ENCODE peak calls at places on chromosomes 5 and 9, in seven cellular contexts. A is Peyer's patch, Z is GM12878, C is heart left ventricle, K is stomach, Y is cardiac muscle cell, U is prostate gland. G is an unnamed sample. For H3K4me1 and H3K27me3, the result is how much of the 10 kb centered on the place peaks cover.

GRCh38 chr9:132797861-132798659 is 80.0 kb downstream of the AK8 start:
- DNase-seq in A (no peak), Z (no peak), C (no peak), K (no peak), Y (peak), U (no peak), G (peak)

GRCh38 chr5:108696951-108697715 is 50.6 kb upstream of the FER start:
- DNase-seq in A (no peak), Z (no peak), C (no peak), K (no peak), Y (no peak), U (no peak), G (no peak)

GRCh38 chr5:556909-557441 is 32.7 kb upstream of the SLC9A3 start:
- DNase-seq in A (no peak), Z (no peak), C (peak), K (peak), Y (no peak), U (no peak), G (no peak)

GRCh38 chr9:21558627-21559401 is 76.7 kb upstream of the IFNE start:
- DNase-seq in A (no peak), Z (no peak), C (no peak), K (peak), Y (peak), U (no peak), G (no peak)

GRCh38 chr5:133818031-133818431 is 150.4 kb downstream of the C5orf15 start:
- DNase-seq in A (no peak), Z (no peak), C (peak), K (peak), Y (peak), U (peak), G (peak)

GRCh38 chr5:151094861-151095260 is 14.0 kb upstream of the TNIP1 start:
- DNase-seq in A (no peak), Z (no peak), C (no peak), K (no peak), Y (peak), U (no peak), G (no peak)

GRCh38 chr9:2576631-2577030 is 45.0 kb upstream of the VLDLR start:
- DNase-seq in A (no peak), Z (no peak), C (no peak), K (no peak), Y (peak), U (no peak), G (no peak)

GRCh38 chr9:122464633-122465567 is 12.8 kb downstream of the OR1J1 start:
- DNase-seq in A (peak), Z (peak), C (peak), K (peak), Y (peak), U (peak), G (peak)

GRCh38 chr9:133528887-133529262 is 4.1 kb upstream of the MYMK start:
- DNase-seq in A (no peak), Z (no peak), C (no peak), K (no peak), Y (no peak), U (no peak), G (no peak)

GRCh38 chr9:117273612-117274011 is 141.2 kb downstream of the ASTN2 start:
- DNase-seq in A (no peak), Z (no peak), C (no peak), K (no peak), Y (no peak), U (no peak), G (no peak)

GRCh38 chr5:87190687-87191086 is 77.0 kb upstream of the RASA1 start:
- DNase-seq in A (no peak), Z (no peak), C (no peak), K (no peak), Y (no peak), U (no peak), G (no peak)

GRCh38 chr5:177397875-177398390 is 2.5 kb downstream of the PFN3 start:
- DNase-seq in A (no peak), Z (no peak), C (no peak), K (no peak), Y (no peak), U (no peak), G (no peak)

GRCh38 chr5:86232246-86232645 is 385.5 kb upstream of the COX7C start:
- DNase-seq in A (no peak), Z (no peak), C (no peak), K (no peak), Y (no peak), U (no peak), G (no peak)

GRCh38 chr5:141871870-141872269 is 6.3 kb downstream of the PCDH1 start:
- DNase-seq in A (no peak), Z (no peak), C (no peak), K (no peak), Y (no peak), U (no peak), G (no peak)

GRCh38 chr5:78753093-78753531 is 104.5 kb upstream of the LHFPL2 start:
- DNase-seq in A (no peak), Z (no peak), C (no peak), K (no peak), Y (no peak), U (no peak), G (peak)

GRCh38 chr5:146560205-146560812 is 44.3 kb upstream of the GPR151 start:
- DNase-seq in A (no peak), Z (no peak), C (no peak), K (no peak), Y (peak), U (no peak), G (no peak)

GRCh38 chr5:118924006-118924389 is 64.3 kb downstream of the DTWD2 start:
- DNase-seq in A (no peak), Z (no peak), C (no peak), K (no peak), Y (no peak), U (no peak), G (no peak)

GRCh38 chr9:128084746-128085145 is 16.7 kb downstream of the SLC25A25 start:
- DNase-seq in A (no peak), Z (no peak), C (no peak), K (no peak), Y (no peak), U (no peak), G (no peak)

GRCh38 chr9:30329441-30329840 is 2055.0 kb upstream of the ACO1 start:
- DNase-seq in A (no peak), Z (no peak), C (no peak), K (no peak), Y (no peak), U (no peak), G (no peak)

GRCh38 chr9:81479573-81479972 is 209.8 kb downstream of the TLE1 start:
- DNase-seq in A (no peak), Z (no peak), C (no peak), K (no peak), Y (no peak), U (no peak), G (no peak)

DNA sequence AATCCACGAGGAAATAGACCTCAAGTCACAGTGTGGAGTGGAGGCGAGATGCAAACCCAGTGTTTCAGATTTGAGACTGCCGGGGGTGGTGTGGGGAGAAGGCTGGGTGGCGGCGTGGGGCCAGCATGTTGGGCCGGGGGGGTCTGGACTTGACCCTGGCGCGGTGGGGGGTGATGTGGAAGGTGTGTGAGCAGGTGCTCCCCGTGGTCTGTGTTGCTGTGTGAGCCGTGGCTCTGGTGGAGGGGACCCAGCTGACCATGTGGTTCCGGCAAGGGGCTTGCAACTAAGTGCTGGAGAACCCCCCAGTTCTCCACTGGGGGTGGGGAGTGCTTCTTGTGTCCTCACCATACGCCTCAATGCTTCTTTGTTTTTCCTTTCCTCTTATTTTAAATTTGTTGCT is 25.8 kb downstream of the PRRC2B start:
- DNase-seq in A (no peak), Z (no peak), C (no peak), K (no peak), Y (no peak), U (no peak), G (no peak)
- H3K4me1 ChIP-seq in A (under half), Z (under half), C (half or more), K (half or more), Y (half or more), U (half or more), G (under half)

DNA sequence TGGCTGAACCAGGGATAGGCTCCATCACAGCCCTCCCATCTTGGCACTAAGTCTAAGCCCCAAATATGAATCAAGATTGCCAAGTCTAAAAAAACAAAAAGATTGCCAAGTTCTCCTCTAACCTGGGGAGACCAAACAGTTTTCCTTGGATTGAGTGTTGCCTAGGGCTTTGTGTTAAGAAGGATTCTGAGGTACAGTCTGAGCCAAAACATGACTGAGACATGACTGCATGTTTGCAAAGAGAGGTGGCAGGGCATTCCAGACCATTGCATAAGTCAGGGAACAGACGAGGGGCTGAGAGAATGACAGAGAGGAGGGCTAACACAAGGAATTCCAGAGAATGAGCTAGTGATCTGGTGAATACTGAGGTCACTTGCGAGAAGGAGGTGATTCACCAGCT is 11.4 kb downstream of the LAMC3 start:
- DNase-seq in A (no peak), Z (no peak), C (no peak), K (no peak), Y (peak), U (no peak), G (peak)
- H3K27ac ChIP-seq in A (no peak), Z (no peak), C (no peak), K (peak), Y (no peak), U (peak), G (no peak)

GRCh38 chr5:149274964-149275363 is 3.3 kb downstream of the AFAP1L1 start:
- DNase-seq in A (no peak), Z (no peak), C (no peak), K (no peak), Y (no peak), U (no peak), G (no peak)
- H3K27me3 ChIP-seq in A (under half), Z (under half), C (under half), K (under half), Y (under half), U (under half), G (under half)

DNA sequence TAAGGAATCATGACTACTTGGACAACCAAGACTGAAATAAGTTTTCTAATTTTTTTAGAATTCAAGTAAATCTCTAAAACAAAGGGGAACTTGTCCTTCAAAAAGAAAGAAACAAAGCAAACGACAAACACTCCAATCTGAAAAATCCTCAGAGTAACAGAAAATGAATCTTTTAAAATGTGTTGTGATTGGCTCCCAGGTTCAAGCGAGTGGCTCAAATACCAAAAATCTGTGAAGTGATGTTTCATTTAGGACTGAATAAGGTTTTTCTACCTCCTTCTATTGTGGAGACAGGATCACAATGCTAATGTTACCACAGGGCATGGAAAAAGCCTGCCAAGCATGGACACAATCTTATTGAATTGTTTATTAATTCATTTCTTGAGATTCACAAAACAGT is 415.7 kb downstream of the RAB3C start:
- DNase-seq in A (no peak), Z (no peak), C (no peak), K (no peak), Y (no peak), U (no peak), G (no peak)
- H3K4me1 ChIP-seq in A (under half), Z (under half), C (under half), K (under half), Y (under half), U (under half), G (under half)

GRCh38 chr9:77763566-77763965 is 115.4 kb upstream of the GNA14 start:
- DNase-seq in A (no peak), Z (no peak), C (no peak), K (no peak), Y (no peak), U (no peak), G (no peak)
- H3K27ac ChIP-seq in A (no peak), Z (no peak), C (no peak), K (no peak), Y (no peak), U (no peak), G (no peak)

DNA sequence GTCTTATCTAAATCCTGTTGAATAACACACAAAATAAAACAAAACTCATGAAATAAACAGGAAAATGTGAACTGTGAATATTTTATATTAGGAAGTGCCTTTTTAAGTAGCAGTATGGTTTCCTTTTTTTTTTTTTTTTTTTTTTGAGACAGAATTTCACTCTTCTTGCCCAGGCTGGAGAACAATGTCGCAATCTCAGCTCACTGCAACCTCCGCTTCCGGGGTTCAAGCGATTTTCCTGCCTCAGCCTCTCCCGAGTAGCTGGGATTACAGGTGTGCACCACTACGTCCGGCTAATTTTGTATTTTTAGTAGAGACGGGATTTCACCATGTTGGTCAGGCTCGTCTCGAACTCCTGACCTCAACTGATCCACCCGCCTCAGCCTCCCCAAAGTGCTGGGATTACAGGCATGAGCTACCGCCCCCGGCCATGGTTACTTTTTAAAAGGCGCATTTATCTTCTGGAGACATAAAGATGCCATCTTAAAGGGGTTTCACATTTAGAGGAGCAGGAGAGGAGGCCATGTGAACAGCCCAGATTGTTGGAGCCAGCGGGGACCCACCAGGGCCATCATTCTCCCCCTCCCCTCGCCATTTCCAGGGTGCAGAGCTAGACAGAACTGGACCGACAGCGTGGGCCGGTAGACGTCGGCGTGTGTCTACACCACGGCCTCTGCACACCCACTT is 64.1 kb downstream of the ROR2 start:
- DNase-seq in A (no peak), Z (no peak), C (no peak), K (no peak), Y (no peak), U (no peak), G (no peak)
- H3K27me3 ChIP-seq in A (under half), Z (under half), C (under half), K (under half), Y (under half), U (under half), G (under half)

GRCh38 chr9:93025736-93026135 is 32.8 kb upstream of the SUSD3 start:
- DNase-seq in A (no peak), Z (no peak), C (peak), K (no peak), Y (no peak), U (no peak), G (no peak)
- H3K4me1 ChIP-seq in A (under half), Z (under half), C (under half), K (under half), Y (under half), U (under half), G (under half)

GRCh38 chr9:109914280-109915027 is 134.5 kb downstream of the PALM2AKAP2 start:
- DNase-seq in A (peak), Z (peak), C (no peak), K (no peak), Y (peak), U (no peak), G (no peak)
- H3K27ac ChIP-seq in A (peak), Z (peak), C (no peak), K (no peak), Y (no peak), U (no peak), G (no peak)

G was measured in foreskin keratinocyte.